ENCODE peak calls at places on chromosomes 5 and 9, in ten cellular contexts. One of them, this sample, is unnamed.
A peak's percentile ranks its signal among the peaks of the same experiment; 100 is the strongest.

GRCh38 chr5:172802585-172803176 is 31.4 kb upstream of the ERGIC1 start:
- DNase-seq in Peyer's patch: peak; percentile 36
- DNase-seq in foreskin fibroblast: peak; percentile 81
- DNase-seq in heart left ventricle: no peak
- DNase-seq in SK-N-SH: no peak
- DNase-seq in psoas muscle: no peak
- DNase-seq in stomach: no peak
- DNase-seq in fibroblast of pulmonary artery: peak; percentile 68
- DNase-seq in cardiac muscle cell: peak; percentile 70
- DNase-seq in endodermal cell: no peak
- DNase-seq in this sample: no peak

GRCh38 chr5:27315541-27316282 is 277.3 kb upstream of the CDH9 start:
- DNase-seq in Peyer's patch: no peak
- DNase-seq in foreskin fibroblast: peak; percentile 6
- DNase-seq in heart left ventricle: no peak
- DNase-seq in SK-N-SH: no peak
- DNase-seq in psoas muscle: no peak
- DNase-seq in stomach: no peak
- DNase-seq in fibroblast of pulmonary artery: peak; percentile 71
- DNase-seq in cardiac muscle cell: peak; percentile 67
- DNase-seq in endodermal cell: no peak
- DNase-seq in this sample: no peak

GRCh38 chr5:57382665-57383064 is 99.9 kb downstream of the ACTBL2 start:
- DNase-seq in Peyer's patch: no peak
- DNase-seq in foreskin fibroblast: no peak
- DNase-seq in heart left ventricle: no peak
- DNase-seq in SK-N-SH: no peak
- DNase-seq in psoas muscle: no peak
- DNase-seq in stomach: no peak
- DNase-seq in fibroblast of pulmonary artery: peak; percentile 3
- DNase-seq in cardiac muscle cell: no peak
- DNase-seq in endodermal cell: no peak
- DNase-seq in this sample: no peak

GRCh38 chr9:124791106-124791505 is 14.2 kb downstream of the OLFML2A start:
- DNase-seq in Peyer's patch: no peak
- DNase-seq in foreskin fibroblast: no peak
- DNase-seq in heart left ventricle: no peak
- DNase-seq in SK-N-SH: no peak
- DNase-seq in psoas muscle: no peak
- DNase-seq in stomach: no peak
- DNase-seq in fibroblast of pulmonary artery: no peak
- DNase-seq in cardiac muscle cell: no peak
- DNase-seq in endodermal cell: no peak
- DNase-seq in this sample: no peak

GRCh38 chr5:151523335-151523734 is 67.8 kb downstream of the FAT2 start:
- DNase-seq in Peyer's patch: no peak
- DNase-seq in foreskin fibroblast: peak; percentile 72
- DNase-seq in heart left ventricle: no peak
- DNase-seq in SK-N-SH: peak; percentile 72
- DNase-seq in psoas muscle: no peak
- DNase-seq in stomach: no peak
- DNase-seq in fibroblast of pulmonary artery: peak; percentile 52
- DNase-seq in cardiac muscle cell: peak; percentile 49
- DNase-seq in endodermal cell: peak; percentile 90
- DNase-seq in this sample: no peak

GRCh38 chr5:112413611-112414010 is 5.5 kb downstream of the EPB41L4A start:
- DNase-seq in Peyer's patch: no peak
- DNase-seq in foreskin fibroblast: no peak
- DNase-seq in heart left ventricle: no peak
- DNase-seq in SK-N-SH: no peak
- DNase-seq in psoas muscle: no peak
- DNase-seq in stomach: no peak
- DNase-seq in fibroblast of pulmonary artery: no peak
- DNase-seq in cardiac muscle cell: no peak
- DNase-seq in endodermal cell: no peak
- DNase-seq in this sample: no peak

GRCh38 chr5:72228957-72229356 is 91.1 kb downstream of the MRPS27 start:
- DNase-seq in Peyer's patch: no peak
- DNase-seq in foreskin fibroblast: no peak
- DNase-seq in heart left ventricle: peak; percentile 59
- DNase-seq in SK-N-SH: no peak
- DNase-seq in psoas muscle: no peak
- DNase-seq in stomach: no peak
- DNase-seq in fibroblast of pulmonary artery: no peak
- DNase-seq in cardiac muscle cell: no peak
- DNase-seq in endodermal cell: no peak
- DNase-seq in this sample: peak; percentile 41

GRCh38 chr5:36054646-36055045 is 12.0 kb downstream of the UGT3A2 start:
- DNase-seq in Peyer's patch: no peak
- DNase-seq in foreskin fibroblast: no peak
- DNase-seq in heart left ventricle: no peak
- DNase-seq in SK-N-SH: no peak
- DNase-seq in psoas muscle: no peak
- DNase-seq in stomach: no peak
- DNase-seq in fibroblast of pulmonary artery: no peak
- DNase-seq in cardiac muscle cell: no peak
- DNase-seq in endodermal cell: no peak
- DNase-seq in this sample: no peak

GRCh38 chr9:109452761-109453160 is 45.3 kb downstream of the PTPN3 start:
- DNase-seq in Peyer's patch: no peak
- DNase-seq in foreskin fibroblast: peak; percentile 24
- DNase-seq in heart left ventricle: no peak
- DNase-seq in SK-N-SH: no peak
- DNase-seq in psoas muscle: no peak
- DNase-seq in stomach: no peak
- DNase-seq in fibroblast of pulmonary artery: peak; percentile 87
- DNase-seq in cardiac muscle cell: peak; percentile 89
- DNase-seq in endodermal cell: peak; percentile 17
- DNase-seq in this sample: no peak

GRCh38 chr5:89871906-89872305 is 537.6 kb downstream of the CETN3 start:
- DNase-seq in Peyer's patch: no peak
- DNase-seq in foreskin fibroblast: no peak
- DNase-seq in heart left ventricle: no peak
- DNase-seq in SK-N-SH: no peak
- DNase-seq in psoas muscle: no peak
- DNase-seq in stomach: no peak
- DNase-seq in fibroblast of pulmonary artery: no peak
- DNase-seq in cardiac muscle cell: no peak
- DNase-seq in endodermal cell: no peak
- DNase-seq in this sample: no peak

GRCh38 chr9:108056083-108056804 is 566.7 kb upstream of the KLF4 start:
- DNase-seq in Peyer's patch: no peak
- DNase-seq in foreskin fibroblast: peak; percentile 82
- DNase-seq in heart left ventricle: no peak
- DNase-seq in SK-N-SH: no peak
- DNase-seq in psoas muscle: no peak
- DNase-seq in stomach: no peak
- DNase-seq in fibroblast of pulmonary artery: peak; percentile 59
- DNase-seq in cardiac muscle cell: peak; percentile 38
- DNase-seq in endodermal cell: no peak
- DNase-seq in this sample: no peak

GRCh38 chr9:27292646-27293045 is 4.3 kb downstream of the EQTN start:
- DNase-seq in Peyer's patch: no peak
- DNase-seq in foreskin fibroblast: peak; percentile 48
- DNase-seq in heart left ventricle: no peak
- DNase-seq in SK-N-SH: peak; percentile 37
- DNase-seq in psoas muscle: no peak
- DNase-seq in stomach: no peak
- DNase-seq in fibroblast of pulmonary artery: no peak
- DNase-seq in cardiac muscle cell: peak; percentile 20
- DNase-seq in endodermal cell: no peak
- DNase-seq in this sample: no peak

GRCh38 chr9:27293046-27293445 is 3.9 kb downstream of the EQTN start:
- DNase-seq in Peyer's patch: no peak
- DNase-seq in foreskin fibroblast: no peak
- DNase-seq in heart left ventricle: no peak
- DNase-seq in SK-N-SH: no peak
- DNase-seq in psoas muscle: no peak
- DNase-seq in stomach: no peak
- DNase-seq in fibroblast of pulmonary artery: no peak
- DNase-seq in cardiac muscle cell: no peak
- DNase-seq in endodermal cell: no peak
- DNase-seq in this sample: no peak

GRCh38 chr9:27291292-27291691 is 5.7 kb downstream of the EQTN start:
- DNase-seq in Peyer's patch: no peak
- DNase-seq in foreskin fibroblast: no peak
- DNase-seq in heart left ventricle: no peak
- DNase-seq in SK-N-SH: no peak
- DNase-seq in psoas muscle: no peak
- DNase-seq in stomach: no peak
- DNase-seq in fibroblast of pulmonary artery: no peak
- DNase-seq in cardiac muscle cell: no peak
- DNase-seq in endodermal cell: no peak
- DNase-seq in this sample: no peak

DNA sequence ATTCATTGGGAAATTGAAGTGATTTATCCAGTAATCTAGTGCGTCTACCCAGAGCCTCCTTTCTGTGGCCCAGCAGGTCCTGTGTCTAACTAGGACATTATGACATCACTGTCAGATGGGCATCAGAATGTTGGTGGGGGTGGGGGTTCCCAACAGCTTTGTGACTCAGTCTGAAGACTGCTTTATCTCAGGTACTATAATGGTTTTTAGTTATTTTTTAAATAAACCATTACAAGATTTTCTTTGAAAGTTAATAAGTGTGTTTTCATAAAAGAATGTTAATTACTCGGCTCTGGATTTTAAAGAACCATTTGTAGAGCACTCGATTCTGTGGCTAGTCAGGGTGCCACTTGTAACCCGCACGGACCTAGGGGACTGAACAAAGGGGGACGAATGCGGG is at the start of gene EQTN:
- DNase-seq in Peyer's patch: no peak
- DNase-seq in foreskin fibroblast: no peak
- DNase-seq in heart left ventricle: no peak
- DNase-seq in SK-N-SH: no peak
- DNase-seq in psoas muscle: no peak
- DNase-seq in stomach: no peak
- DNase-seq in fibroblast of pulmonary artery: no peak
- DNase-seq in cardiac muscle cell: no peak
- DNase-seq in endodermal cell: no peak
- DNase-seq in this sample: no peak
- TF ChIP-seq CTCF in Peyer's patch: no peak
- TF ChIP-seq CTCF in foreskin fibroblast: no peak
- TF ChIP-seq CTCF in heart left ventricle: no peak
- TF ChIP-seq CTCF in SK-N-SH: no peak
- TF ChIP-seq CTCF in psoas muscle: no peak
- TF ChIP-seq CTCF in stomach: no peak
- TF ChIP-seq CTCF in fibroblast of pulmonary artery: no peak
- TF ChIP-seq CTCF in cardiac muscle cell: no peak
- TF ChIP-seq CTCF in endodermal cell: no peak
- TF ChIP-seq CTCF in this sample: no peak

GRCh38 chr9:138022756-138023393 is 145.3 kb downstream of the CACNA1B start:
- DNase-seq in Peyer's patch: no peak
- DNase-seq in foreskin fibroblast: no peak
- DNase-seq in heart left ventricle: no peak
- DNase-seq in SK-N-SH: no peak
- DNase-seq in psoas muscle: peak; percentile 34
- DNase-seq in stomach: peak; percentile 13
- DNase-seq in fibroblast of pulmonary artery: no peak
- DNase-seq in cardiac muscle cell: no peak
- DNase-seq in endodermal cell: peak; percentile 81
- DNase-seq in this sample: no peak
- H3K4me3 ChIP-seq in Peyer's patch: no peak overlapping the region
- H3K4me3 ChIP-seq in foreskin fibroblast: no peak overlapping the region
- H3K4me3 ChIP-seq in heart left ventricle: no peak overlapping the region
- H3K4me3 ChIP-seq in SK-N-SH: no peak overlapping the region
- H3K4me3 ChIP-seq in psoas muscle: no peak overlapping the region
- H3K4me3 ChIP-seq in stomach: peak overlapping the region; percentile 11
- H3K4me3 ChIP-seq in fibroblast of pulmonary artery: no peak overlapping the region
- H3K4me3 ChIP-seq in cardiac muscle cell: no peak overlapping the region
- H3K4me3 ChIP-seq in endodermal cell: no peak overlapping the region
- H3K4me3 ChIP-seq in this sample: peak overlapping the region; percentile 27

DNA sequence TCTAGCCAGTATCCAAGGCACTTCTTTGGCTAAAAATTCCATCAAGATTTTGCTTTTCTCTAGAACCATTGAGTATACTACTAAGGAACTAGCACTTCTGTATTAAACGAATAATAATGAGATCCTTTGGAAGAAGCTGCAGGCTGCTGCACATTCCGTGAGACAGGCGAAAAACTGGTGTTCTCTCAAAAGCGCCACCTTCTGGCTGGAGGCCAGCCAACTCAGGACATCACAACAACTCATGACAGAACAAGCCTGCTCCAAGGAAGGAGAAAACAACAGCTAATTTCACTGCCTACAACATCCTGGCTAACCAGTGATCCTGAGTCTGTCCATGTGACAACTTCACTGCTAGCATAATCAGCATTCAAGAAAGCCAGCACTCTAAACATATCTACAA is 150.4 kb downstream of the YTHDC2 start:
- DNase-seq in Peyer's patch: peak; percentile 54
- DNase-seq in foreskin fibroblast: peak; percentile 25
- DNase-seq in heart left ventricle: peak; percentile 36
- DNase-seq in SK-N-SH: peak; percentile 15
- DNase-seq in psoas muscle: peak; percentile 59
- DNase-seq in stomach: peak; percentile 51
- DNase-seq in fibroblast of pulmonary artery: peak; percentile 51
- DNase-seq in cardiac muscle cell: peak; percentile 62
- DNase-seq in endodermal cell: peak; percentile 93
- DNase-seq in this sample: peak; percentile 25
- TF ChIP-seq CTCF in Peyer's patch: no peak
- TF ChIP-seq CTCF in foreskin fibroblast: no peak
- TF ChIP-seq CTCF in heart left ventricle: no peak
- TF ChIP-seq CTCF in SK-N-SH: peak; percentile 60
- TF ChIP-seq CTCF in psoas muscle: no peak
- TF ChIP-seq CTCF in stomach: no peak
- TF ChIP-seq CTCF in fibroblast of pulmonary artery: peak; percentile 31
- TF ChIP-seq CTCF in cardiac muscle cell: peak; percentile 45
- TF ChIP-seq CTCF in endodermal cell: peak; percentile 84
- TF ChIP-seq CTCF in this sample: peak; percentile 22

DNA sequence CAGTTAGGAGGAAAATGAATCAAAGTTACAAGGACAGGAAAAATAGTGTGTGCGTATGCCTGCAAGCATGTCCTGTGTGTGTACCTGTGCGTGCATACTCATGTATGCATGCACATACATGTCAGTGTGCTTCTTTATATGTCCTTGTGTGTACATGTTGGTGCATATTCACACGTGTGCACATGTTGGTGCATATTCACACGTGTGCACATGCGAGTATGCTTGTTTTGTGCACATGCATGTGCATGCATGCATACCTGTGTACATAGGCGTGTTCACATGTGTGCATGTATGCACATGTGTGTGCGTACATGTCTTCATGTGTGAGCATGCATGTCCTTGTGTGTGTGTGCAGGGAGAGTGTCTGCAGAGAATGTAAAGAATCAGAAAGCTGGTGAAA is 72.2 kb upstream of the FCN2 start:
- DNase-seq in Peyer's patch: no peak
- DNase-seq in foreskin fibroblast: no peak
- DNase-seq in heart left ventricle: no peak
- DNase-seq in SK-N-SH: no peak
- DNase-seq in psoas muscle: no peak
- DNase-seq in stomach: no peak
- DNase-seq in fibroblast of pulmonary artery: peak; percentile 4
- DNase-seq in cardiac muscle cell: no peak
- DNase-seq in endodermal cell: no peak
- DNase-seq in this sample: no peak
- H3K4me3 ChIP-seq in Peyer's patch: no peak overlapping the region
- H3K4me3 ChIP-seq in foreskin fibroblast: no peak overlapping the region
- H3K4me3 ChIP-seq in heart left ventricle: no peak overlapping the region
- H3K4me3 ChIP-seq in SK-N-SH: no peak overlapping the region
- H3K4me3 ChIP-seq in psoas muscle: no peak overlapping the region
- H3K4me3 ChIP-seq in stomach: no peak overlapping the region
- H3K4me3 ChIP-seq in fibroblast of pulmonary artery: no peak overlapping the region
- H3K4me3 ChIP-seq in cardiac muscle cell: no peak overlapping the region
- H3K4me3 ChIP-seq in endodermal cell: no peak overlapping the region
- H3K4me3 ChIP-seq in this sample: no peak overlapping the region